ENCODE peak calls at places on chromosome 20, in four cellular contexts. O is H1, J is HepG2, S is K562. L is an unnamed sample.

GRCh38 chr20:34768105-34768504 is 57.3 kb downstream of the NCOA6 start:
- DNase-seq in O (no peak), J (no peak), S (no peak), L (no peak)

GRCh38 chr20:2210646-2211556 is 84.9 kb upstream of the TGM3 start:
- DNase-seq in O (no peak), J (no peak), S (no peak), L (no peak)

GRCh38 chr20:62623488-62624324 is 18.6 kb upstream of the SLCO4A1 start:
- DNase-seq in O (peak; percentile 85), J (peak; percentile 98), S (peak; percentile 99), L (peak; percentile 71)

GRCh38 chr20:48051810-48052491 is 266.7 kb upstream of the SULF2 start:
- DNase-seq in O (no peak), J (no peak), S (no peak), L (no peak)

GRCh38 chr20:47067776-47068175 is 173.1 kb downstream of the EYA2 start:
- DNase-seq in O (no peak), J (no peak), S (no peak), L (no peak)

GRCh38 chr20:25453035-25453810 is 45.8 kb downstream of the GINS1 start:
- DNase-seq in O (no peak), J (no peak), S (no peak), L (no peak)

GRCh38 chr20:20367681-20368413 is at the start of gene INSM1:
- DNase-seq in O (no peak), J (no peak), S (no peak), L (no peak)

GRCh38 chr20:40961176-40961575 is 67.4 kb upstream of the TOP1 start:
- DNase-seq in O (peak; percentile 31), J (no peak), S (no peak), L (no peak)

GRCh38 chr20:4560667-4561066 is 161.0 kb upstream of the PRND start:
- DNase-seq in O (no peak), J (no peak), S (no peak), L (no peak)

GRCh38 chr20:47392015-47392720 is 35.7 kb upstream of the ZMYND8 start:
- DNase-seq in O (no peak), J (peak; percentile 71), S (peak; percentile 83), L (no peak)

GRCh38 chr20:25360631-25361286 is 29.9 kb downstream of the ABHD12 start:
- DNase-seq in O (no peak), J (no peak), S (no peak), L (no peak)

GRCh38 chr20:22561965-22562581 is 22.3 kb downstream of the FOXA2 start:
- DNase-seq in O (no peak), J (no peak), S (no peak), L (no peak)

GRCh38 chr20:38975539-38976120 is 13.5 kb downstream of the DHX35 start:
- DNase-seq in O (no peak), J (no peak), S (peak; percentile 18), L (no peak)

GRCh38 chr20:35731469-35731788 is 10.6 kb downstream of the RBM39 start:
- DNase-seq in O (no peak), J (no peak), S (no peak), L (no peak)

GRCh38 chr20:34215711-34216381 is 25.4 kb upstream of the ASIP start:
- DNase-seq in O (peak; percentile 87), J (peak; percentile 79), S (peak; percentile 69), L (no peak)

GRCh38 chr20:22771706-22772105 is 187.3 kb upstream of the FOXA2 start:
- DNase-seq in O (no peak), J (no peak), S (no peak), L (no peak)

DNA sequence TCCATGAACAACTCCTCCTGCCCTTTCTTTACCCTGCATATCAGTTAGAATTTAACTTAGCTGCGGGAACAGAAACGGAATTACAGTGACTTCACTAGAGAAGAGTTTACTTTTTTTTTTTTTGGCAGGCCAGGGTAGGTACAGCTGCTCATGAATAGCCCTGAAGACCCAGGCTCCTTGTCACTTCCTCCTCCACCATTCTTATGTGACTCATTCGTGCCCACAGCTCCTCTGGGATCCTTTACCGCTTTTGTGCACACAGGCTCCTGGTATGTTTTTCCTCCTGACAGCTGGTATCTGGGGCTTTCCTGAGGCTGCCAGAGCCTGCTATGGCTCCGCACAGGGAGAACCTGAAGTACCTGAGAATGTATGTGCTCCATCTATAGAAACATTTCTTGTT is 3.9 kb upstream of the KCNS1 start:
- DNase-seq in O (no peak), J (no peak), S (no peak), L (no peak)
- TF ChIP-seq YY1 in O (no peak), J (no peak), S (no peak), L (no peak)

GRCh38 chr20:45950330-45950646 is 15.8 kb downstream of the PCIF1 start:
- DNase-seq in O (no peak), J (no peak), S (no peak), L (no peak)

GRCh38 chr20:45948742-45949541 is 14.5 kb downstream of the PCIF1 start:
- DNase-seq in O (no peak), J (no peak), S (no peak), L (no peak)

GRCh38 chr20:45951474-45951873 is 17.0 kb downstream of the PCIF1 start:
- DNase-seq in O (no peak), J (no peak), S (no peak), L (no peak)

GRCh38 chr20:45948261-45948733 is 13.8 kb downstream of the PCIF1 start:
- DNase-seq in O (no peak), J (no peak), S (no peak), L (no peak)

GRCh38 chr20:45949542-45950329 is 15.3 kb downstream of the PCIF1 start:
- DNase-seq in O (no peak), J (no peak), S (no peak), L (no peak)
- TF ChIP-seq CREB1 in O (no peak), J (no peak), S (no peak), L (peak; percentile 2)

DNA sequence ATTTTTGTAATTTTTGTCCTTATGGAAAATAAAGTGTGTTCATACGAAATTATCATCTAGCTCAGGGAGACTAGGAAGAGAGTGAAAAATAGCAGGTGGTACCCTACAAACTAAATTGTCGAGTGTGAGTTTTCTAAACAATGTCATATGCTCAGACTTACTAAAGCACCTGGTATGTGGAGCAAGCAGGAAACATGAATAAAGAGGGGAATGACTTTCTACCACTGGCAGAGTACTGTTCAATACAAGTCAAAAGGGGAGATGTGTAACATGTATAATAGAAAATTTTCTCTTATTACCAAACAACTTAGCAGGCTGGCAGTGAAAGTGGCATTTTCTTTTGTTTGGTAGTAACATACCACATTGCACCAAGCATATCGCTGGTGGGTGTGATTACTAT is 36.1 kb downstream of the CTNNBL1 start:
- DNase-seq in O (no peak), J (no peak), S (no peak), L (no peak)
- TF ChIP-seq YY1 in O (no peak), J (no peak), S (no peak), L (no peak)

GRCh38 chr20:49717693-49718092 is 4.0 kb upstream of the B4GALT5 start:
- DNase-seq in O (no peak), J (peak; percentile 55), S (peak; percentile 39), L (no peak)
- TF ChIP-seq CREB1 in O (no peak), J (no peak), S (no peak), L (no peak)

GRCh38 chr20:51461306-51461705 is 81.2 kb downstream of the NFATC2 start:
- DNase-seq in O (no peak), J (no peak), S (no peak), L (no peak)

GRCh38 chr20:51460569-51461265 is 81.8 kb downstream of the NFATC2 start:
- DNase-seq in O (no peak), J (no peak), S (no peak), L (peak; percentile 64)

GRCh38 chr20:51463998-51464397 is 78.5 kb downstream of the NFATC2 start:
- DNase-seq in O (no peak), J (no peak), S (no peak), L (no peak)

GRCh38 chr20:51463560-51463959 is 79.0 kb downstream of the NFATC2 start:
- DNase-seq in O (no peak), J (no peak), S (no peak), L (no peak)

DNA sequence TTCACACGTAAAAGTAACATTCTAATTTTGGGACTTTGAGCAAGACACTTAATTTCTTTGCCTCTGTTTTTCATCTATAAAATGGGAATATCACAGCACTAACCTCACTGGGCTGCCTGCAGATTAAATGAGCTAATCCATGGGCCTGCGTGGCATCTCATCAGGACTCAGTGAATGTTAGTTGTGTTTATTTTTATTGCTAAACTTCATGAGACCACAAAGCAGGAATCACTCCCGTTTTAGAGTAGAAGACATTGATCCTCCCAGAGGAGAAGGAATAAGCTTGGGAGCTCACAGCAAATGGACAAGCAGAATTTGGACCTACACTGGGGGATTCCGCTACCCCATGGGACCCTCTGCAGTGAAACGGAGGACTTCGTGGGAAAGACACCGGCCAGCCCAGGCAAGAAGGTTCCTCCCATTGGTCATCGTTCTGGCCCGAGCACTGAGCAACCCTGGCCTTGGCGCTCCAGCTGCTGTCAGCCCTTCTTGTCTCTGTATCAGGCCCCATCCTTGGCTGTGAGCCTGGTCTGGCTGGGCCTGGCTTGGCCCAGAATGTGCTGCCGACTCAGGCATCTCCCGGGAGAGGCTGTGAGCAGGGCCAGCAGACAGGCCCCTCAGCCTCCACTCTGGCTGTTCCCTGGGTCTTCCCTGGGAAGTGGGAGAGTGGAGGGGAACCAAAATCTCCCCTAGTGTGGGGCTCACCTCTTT is 79.8 kb downstream of the NFATC2 start:
- DNase-seq in O (no peak), J (no peak), S (no peak), L (no peak)
- TF ChIP-seq YY1 in O (no peak), J (no peak), S (no peak), L (no peak)

L was measured in GM12878.